ENCODE peak calls at places on chromosome 21, in seven cellular contexts. One of them, this sample, is unnamed.

GRCh38 chr21:15539376-15539775 is 190.4 kb upstream of the USP25 start:
- DNase-seq in PC-3: peak; percentile 6
- DNase-seq in HL-60: no peak
- DNase-seq in Calu3: no peak
- DNase-seq in AG09309: no peak
- DNase-seq in IMR-90: no peak
- DNase-seq in breast epithelium: no peak
- DNase-seq in this sample: no peak

GRCh38 chr21:18603246-18603645 is 199.7 kb upstream of the TMPRSS15 start:
- DNase-seq in breast epithelium: no peak
- DNase-seq in IMR-90: no peak
- DNase-seq in HL-60: no peak
- DNase-seq in AG09309: no peak
- DNase-seq in Calu3: no peak
- DNase-seq in PC-3: no peak
- DNase-seq in this sample: no peak

GRCh38 chr21:18801468-18801867 is 397.9 kb upstream of the TMPRSS15 start:
- DNase-seq in PC-3: peak; percentile 71
- DNase-seq in HL-60: no peak
- DNase-seq in IMR-90: no peak
- DNase-seq in AG09309: no peak
- DNase-seq in breast epithelium: no peak
- DNase-seq in Calu3: no peak
- DNase-seq in this sample: no peak

GRCh38 chr21:16775056-16775455 is 737.8 kb upstream of the CXADR start:
- DNase-seq in HL-60: no peak
- DNase-seq in IMR-90: no peak
- DNase-seq in AG09309: no peak
- DNase-seq in breast epithelium: no peak
- DNase-seq in PC-3: no peak
- DNase-seq in Calu3: no peak
- DNase-seq in this sample: no peak

GRCh38 chr21:31983120-31983519 is 110.3 kb downstream of the HUNK start:
- DNase-seq in AG09309: no peak
- DNase-seq in PC-3: no peak
- DNase-seq in breast epithelium: no peak
- DNase-seq in IMR-90: no peak
- DNase-seq in Calu3: no peak
- DNase-seq in HL-60: no peak
- DNase-seq in this sample: no peak

GRCh38 chr21:31347435-31348032 is 3.5 kb upstream of the TIAM1 start:
- DNase-seq in HL-60: no peak
- DNase-seq in IMR-90: peak; percentile 50
- DNase-seq in Calu3: peak; percentile 20
- DNase-seq in AG09309: no peak
- DNase-seq in PC-3: peak; percentile 84
- DNase-seq in breast epithelium: no peak
- DNase-seq in this sample: no peak

GRCh38 chr21:36917487-36918158 is 48.8 kb downstream of the HLCS start:
- DNase-seq in IMR-90: peak; percentile 75
- DNase-seq in AG09309: no peak
- DNase-seq in PC-3: peak; percentile 87
- DNase-seq in breast epithelium: no peak
- DNase-seq in HL-60: no peak
- DNase-seq in Calu3: peak; percentile 39
- DNase-seq in this sample: peak; percentile 80

GRCh38 chr21:46008893-46009635 is 27.5 kb downstream of the COL6A1 start:
- DNase-seq in breast epithelium: peak; percentile 40
- DNase-seq in IMR-90: no peak
- DNase-seq in Calu3: no peak
- DNase-seq in PC-3: no peak
- DNase-seq in HL-60: no peak
- DNase-seq in AG09309: no peak
- DNase-seq in this sample: peak; percentile 81

GRCh38 chr21:36701912-36702621 is 3.2 kb downstream of the SIM2 start:
- DNase-seq in PC-3: peak; percentile 87
- DNase-seq in AG09309: no peak
- DNase-seq in IMR-90: peak; percentile 64
- DNase-seq in Calu3: no peak
- DNase-seq in HL-60: no peak
- DNase-seq in breast epithelium: no peak
- DNase-seq in this sample: no peak

GRCh38 chr21:38696617-38697016 is 109.1 kb upstream of the ETS2 start:
- DNase-seq in HL-60: no peak
- DNase-seq in PC-3: no peak
- DNase-seq in IMR-90: no peak
- DNase-seq in breast epithelium: no peak
- DNase-seq in Calu3: no peak
- DNase-seq in AG09309: no peak
- DNase-seq in this sample: no peak
- TF ChIP-seq CTCF in HL-60: no peak
- TF ChIP-seq CTCF in PC-3: no peak
- TF ChIP-seq CTCF in IMR-90: no peak
- TF ChIP-seq CTCF in breast epithelium: no peak
- TF ChIP-seq CTCF in Calu3: no peak
- TF ChIP-seq CTCF in AG09309: no peak
- TF ChIP-seq CTCF in this sample: no peak

DNA sequence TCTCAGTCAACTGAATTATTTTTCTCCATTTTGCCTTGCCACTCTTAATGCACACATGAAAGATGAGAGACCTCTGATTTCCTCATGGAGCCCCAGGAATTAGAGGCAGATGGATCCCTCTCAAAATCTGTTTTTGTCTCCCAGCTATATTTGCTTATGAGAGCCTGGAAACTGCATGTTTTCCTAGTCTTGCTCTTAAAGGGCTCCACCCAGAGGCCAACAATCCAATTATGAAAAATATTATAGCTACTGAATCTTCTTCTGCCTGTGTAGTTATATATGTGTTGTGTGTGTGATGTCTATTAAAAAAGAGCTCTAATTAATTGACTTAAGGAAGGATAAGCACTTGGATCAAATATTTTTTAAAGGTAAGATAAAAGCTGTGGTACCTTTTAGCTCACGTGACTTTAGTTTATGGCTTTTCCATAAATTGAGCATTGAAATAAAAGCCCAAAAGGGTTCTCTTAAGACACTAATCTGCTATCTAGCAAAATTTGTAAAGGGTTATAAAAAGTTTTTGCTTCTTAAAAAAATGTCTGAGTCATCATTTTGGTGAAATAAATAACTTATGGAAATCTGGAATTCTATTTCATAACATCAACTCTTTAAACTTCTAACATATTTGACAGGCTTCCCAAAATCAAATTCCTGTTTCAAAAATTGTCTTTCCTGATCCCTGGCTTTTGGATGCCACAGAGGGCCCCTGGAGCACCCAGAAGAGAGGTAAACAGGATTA is 31.2 kb upstream of the TSPEAR start:
- DNase-seq in HL-60: no peak
- DNase-seq in IMR-90: peak; percentile 4
- DNase-seq in Calu3: no peak
- DNase-seq in PC-3: peak; percentile 54
- DNase-seq in AG09309: no peak
- DNase-seq in breast epithelium: no peak
- DNase-seq in this sample: no peak
- TF ChIP-seq CTCF in HL-60: no peak
- TF ChIP-seq CTCF in IMR-90: peak; percentile 17
- TF ChIP-seq CTCF in Calu3: no peak
- TF ChIP-seq CTCF in PC-3: peak; percentile 65
- TF ChIP-seq CTCF in AG09309: peak; percentile 30
- TF ChIP-seq CTCF in breast epithelium: no peak
- TF ChIP-seq CTCF in this sample: peak; percentile 66

GRCh38 chr21:43727571-43728466 is 8.9 kb downstream of the PDXK start:
- DNase-seq in Calu3: peak; percentile 69
- DNase-seq in HL-60: peak; percentile 58
- DNase-seq in PC-3: peak; percentile 56
- DNase-seq in AG09309: no peak
- DNase-seq in breast epithelium: no peak
- DNase-seq in IMR-90: peak; percentile 22
- DNase-seq in this sample: no peak
- TF ChIP-seq CTCF in Calu3: no peak
- TF ChIP-seq CTCF in HL-60: peak; percentile 43
- TF ChIP-seq CTCF in PC-3: peak; percentile 58
- TF ChIP-seq CTCF in AG09309: peak; percentile 10
- TF ChIP-seq CTCF in breast epithelium: no peak
- TF ChIP-seq CTCF in IMR-90: no peak
- TF ChIP-seq CTCF in this sample: peak; percentile 27

GRCh38 chr21:42009018-42009830 is 936 bp downstream of the ZBTB21 start:
- DNase-seq in PC-3: peak; percentile 49
- DNase-seq in breast epithelium: no peak
- DNase-seq in Calu3: peak; percentile 58
- DNase-seq in HL-60: peak; percentile 21
- DNase-seq in AG09309: no peak
- DNase-seq in IMR-90: peak; percentile 81
- DNase-seq in this sample: no peak
- TF ChIP-seq CTCF in PC-3: no peak
- TF ChIP-seq CTCF in breast epithelium: no peak
- TF ChIP-seq CTCF in Calu3: peak; percentile 12
- TF ChIP-seq CTCF in HL-60: no peak
- TF ChIP-seq CTCF in AG09309: peak; percentile 37
- TF ChIP-seq CTCF in IMR-90: peak; percentile 31
- TF ChIP-seq CTCF in this sample: peak; percentile 49

GRCh38 chr21:27476696-27477095 is 509.8 kb upstream of the ADAMTS5 start:
- DNase-seq in IMR-90: peak; percentile 62
- DNase-seq in HL-60: no peak
- DNase-seq in PC-3: no peak
- DNase-seq in AG09309: peak; percentile 43
- DNase-seq in breast epithelium: no peak
- DNase-seq in Calu3: no peak
- DNase-seq in this sample: no peak
- TF ChIP-seq CTCF in IMR-90: peak; percentile 61
- TF ChIP-seq CTCF in HL-60: no peak
- TF ChIP-seq CTCF in PC-3: peak; percentile 34
- TF ChIP-seq CTCF in AG09309: peak; percentile 67
- TF ChIP-seq CTCF in breast epithelium: peak; percentile 12
- TF ChIP-seq CTCF in Calu3: no peak
- TF ChIP-seq CTCF in this sample: peak; percentile 78

GRCh38 chr21:33855190-33855589 is 60.4 kb downstream of the ATP5PO start:
- DNase-seq in AG09309: no peak
- DNase-seq in Calu3: no peak
- DNase-seq in HL-60: no peak
- DNase-seq in IMR-90: no peak
- DNase-seq in breast epithelium: no peak
- DNase-seq in PC-3: no peak
- DNase-seq in this sample: no peak
- TF ChIP-seq CTCF in AG09309: peak; percentile 16
- TF ChIP-seq CTCF in Calu3: peak; percentile 12
- TF ChIP-seq CTCF in HL-60: no peak
- TF ChIP-seq CTCF in IMR-90: no peak
- TF ChIP-seq CTCF in breast epithelium: no peak
- TF ChIP-seq CTCF in PC-3: peak; percentile 41
- TF ChIP-seq CTCF in this sample: no peak

GRCh38 chr21:41453761-41454160 is 27.7 kb downstream of the MX1 start:
- DNase-seq in Calu3: no peak
- DNase-seq in IMR-90: no peak
- DNase-seq in AG09309: no peak
- DNase-seq in HL-60: no peak
- DNase-seq in PC-3: no peak
- DNase-seq in breast epithelium: no peak
- DNase-seq in this sample: no peak
- TF ChIP-seq CTCF in Calu3: no peak
- TF ChIP-seq CTCF in IMR-90: no peak
- TF ChIP-seq CTCF in AG09309: no peak
- TF ChIP-seq CTCF in HL-60: no peak
- TF ChIP-seq CTCF in PC-3: no peak
- TF ChIP-seq CTCF in breast epithelium: no peak
- TF ChIP-seq CTCF in this sample: no peak

GRCh38 chr21:25870084-25870483 is 135.3 kb downstream of the GABPA start:
- DNase-seq in Calu3: no peak
- DNase-seq in breast epithelium: no peak
- DNase-seq in IMR-90: no peak
- DNase-seq in PC-3: no peak
- DNase-seq in AG09309: no peak
- DNase-seq in HL-60: no peak
- DNase-seq in this sample: no peak

GRCh38 chr21:25867041-25867440 is 132.3 kb downstream of the GABPA start:
- DNase-seq in IMR-90: no peak
- DNase-seq in AG09309: no peak
- DNase-seq in breast epithelium: no peak
- DNase-seq in HL-60: no peak
- DNase-seq in PC-3: no peak
- DNase-seq in Calu3: no peak
- DNase-seq in this sample: no peak

GRCh38 chr21:25872271-25872670 is 137.5 kb downstream of the GABPA start:
- DNase-seq in IMR-90: no peak
- DNase-seq in AG09309: no peak
- DNase-seq in HL-60: no peak
- DNase-seq in Calu3: no peak
- DNase-seq in PC-3: no peak
- DNase-seq in breast epithelium: no peak
- DNase-seq in this sample: no peak

GRCh38 chr21:25871566-25871965 is 136.8 kb downstream of the GABPA start:
- DNase-seq in breast epithelium: no peak
- DNase-seq in Calu3: peak; percentile 9
- DNase-seq in IMR-90: no peak
- DNase-seq in HL-60: no peak
- DNase-seq in AG09309: no peak
- DNase-seq in PC-3: peak; percentile 17
- DNase-seq in this sample: no peak
- TF ChIP-seq CTCF in breast epithelium: no peak
- TF ChIP-seq CTCF in Calu3: peak; percentile 17
- TF ChIP-seq CTCF in IMR-90: peak; percentile 6
- TF ChIP-seq CTCF in HL-60: no peak
- TF ChIP-seq CTCF in AG09309: peak; percentile 6
- TF ChIP-seq CTCF in PC-3: peak; percentile 48
- TF ChIP-seq CTCF in this sample: no peak